ENCODE peak calls at places on chromosome 16, in eight cellular contexts. One of them, this sample, is unnamed.

GRCh38 chr16:27317738-27318398 is 4.1 kb downstream of the IL4R start:
- DNase-seq in HCT116: no peak
- DNase-seq in stomach: no peak
- DNase-seq in A549: no peak
- DNase-seq in ovary: no peak
- DNase-seq in sigmoid colon: peak; percentile 24
- DNase-seq in IMR-90: no peak
- DNase-seq in body of pancreas: no peak
- DNase-seq in this sample: no peak

GRCh38 chr16:50742521-50743150 is 750 bp downstream of the CYLD start:
- DNase-seq in HCT116: no peak
- DNase-seq in stomach: no peak
- DNase-seq in A549: no peak
- DNase-seq in ovary: peak; percentile 63
- DNase-seq in sigmoid colon: no peak
- DNase-seq in IMR-90: peak; percentile 43
- DNase-seq in body of pancreas: peak; percentile 41
- DNase-seq in this sample: no peak

GRCh38 chr16:28905229-28905754 is 19.7 kb downstream of the RABEP2 start:
- DNase-seq in HCT116: no peak
- DNase-seq in stomach: no peak
- DNase-seq in A549: no peak
- DNase-seq in ovary: no peak
- DNase-seq in sigmoid colon: no peak
- DNase-seq in IMR-90: no peak
- DNase-seq in body of pancreas: no peak
- DNase-seq in this sample: no peak

GRCh38 chr16:74468807-74469511 is 47.7 kb upstream of the CLEC18B start:
- DNase-seq in HCT116: no peak
- DNase-seq in stomach: no peak
- DNase-seq in A549: no peak
- DNase-seq in ovary: no peak
- DNase-seq in sigmoid colon: no peak
- DNase-seq in IMR-90: no peak
- DNase-seq in body of pancreas: no peak
- DNase-seq in this sample: peak; percentile 35

GRCh38 chr16:79754081-79754872 is 153.7 kb upstream of the MAF start:
- DNase-seq in HCT116: no peak
- DNase-seq in stomach: no peak
- DNase-seq in A549: no peak
- DNase-seq in ovary: no peak
- DNase-seq in sigmoid colon: no peak
- DNase-seq in IMR-90: no peak
- DNase-seq in body of pancreas: no peak
- DNase-seq in this sample: no peak

GRCh38 chr16:79601092-79601977 is 798 bp upstream of the MAF start:
- DNase-seq in HCT116: no peak
- DNase-seq in stomach: peak; percentile 72
- DNase-seq in A549: peak; percentile 19
- DNase-seq in ovary: peak; percentile 68
- DNase-seq in sigmoid colon: peak; percentile 83
- DNase-seq in IMR-90: no peak
- DNase-seq in body of pancreas: peak; percentile 52
- DNase-seq in this sample: peak; percentile 73

GRCh38 chr16:18788828-18789514 is 1.2 kb downstream of the RPS15A start:
- DNase-seq in HCT116: no peak
- DNase-seq in stomach: no peak
- DNase-seq in A549: no peak
- DNase-seq in ovary: no peak
- DNase-seq in sigmoid colon: no peak
- DNase-seq in IMR-90: no peak
- DNase-seq in body of pancreas: no peak
- DNase-seq in this sample: no peak

GRCh38 chr16:69747115-69747514 is 7.6 kb downstream of the NOB1 start:
- DNase-seq in HCT116: no peak
- DNase-seq in stomach: no peak
- DNase-seq in A549: no peak
- DNase-seq in ovary: no peak
- DNase-seq in sigmoid colon: no peak
- DNase-seq in IMR-90: no peak
- DNase-seq in body of pancreas: no peak
- DNase-seq in this sample: no peak

GRCh38 chr16:66107661-66108060 is 258.8 kb upstream of the CDH5 start:
- DNase-seq in HCT116: no peak
- DNase-seq in stomach: no peak
- DNase-seq in A549: no peak
- DNase-seq in ovary: no peak
- DNase-seq in sigmoid colon: no peak
- DNase-seq in IMR-90: peak; percentile 93
- DNase-seq in body of pancreas: no peak
- DNase-seq in this sample: no peak

GRCh38 chr16:24692854-24693253 is 36.6 kb upstream of the TNRC6A start:
- DNase-seq in HCT116: no peak
- DNase-seq in stomach: no peak
- DNase-seq in A549: no peak
- DNase-seq in ovary: no peak
- DNase-seq in sigmoid colon: no peak
- DNase-seq in IMR-90: no peak
- DNase-seq in body of pancreas: no peak
- DNase-seq in this sample: no peak

GRCh38 chr16:68366062-68366461 is 55.2 kb downstream of the PRMT7 start:
- DNase-seq in HCT116: no peak
- DNase-seq in stomach: no peak
- DNase-seq in A549: no peak
- DNase-seq in ovary: no peak
- DNase-seq in sigmoid colon: no peak
- DNase-seq in IMR-90: no peak
- DNase-seq in body of pancreas: no peak
- DNase-seq in this sample: no peak

GRCh38 chr16:50706250-50706649 is 12.8 kb downstream of the NOD2 start:
- DNase-seq in HCT116: no peak
- DNase-seq in stomach: no peak
- DNase-seq in A549: no peak
- DNase-seq in ovary: no peak
- DNase-seq in sigmoid colon: no peak
- DNase-seq in IMR-90: no peak
- DNase-seq in body of pancreas: no peak
- DNase-seq in this sample: no peak

GRCh38 chr16:71428883-71429282 is 13.0 kb downstream of the TLE7 start:
- DNase-seq in HCT116: no peak
- DNase-seq in stomach: no peak
- DNase-seq in A549: no peak
- DNase-seq in ovary: no peak
- DNase-seq in sigmoid colon: no peak
- DNase-seq in IMR-90: no peak
- DNase-seq in body of pancreas: no peak
- DNase-seq in this sample: no peak

GRCh38 chr16:17171250-17172143 is 299.3 kb downstream of the XYLT1 start:
- DNase-seq in HCT116: no peak
- DNase-seq in stomach: peak; percentile 43
- DNase-seq in A549: no peak
- DNase-seq in ovary: no peak
- DNase-seq in sigmoid colon: no peak
- DNase-seq in IMR-90: no peak
- DNase-seq in body of pancreas: peak; percentile 35
- DNase-seq in this sample: no peak

GRCh38 chr16:83433201-83433600 is 374.6 kb upstream of the HSBP1 start:
- DNase-seq in HCT116: no peak
- DNase-seq in stomach: no peak
- DNase-seq in A549: no peak
- DNase-seq in ovary: no peak
- DNase-seq in sigmoid colon: no peak
- DNase-seq in IMR-90: no peak
- DNase-seq in body of pancreas: no peak
- DNase-seq in this sample: no peak

GRCh38 chr16:79316004-79316458 is 284.5 kb downstream of the MAF start:
- DNase-seq in HCT116: no peak
- DNase-seq in stomach: no peak
- DNase-seq in A549: no peak
- DNase-seq in ovary: no peak
- DNase-seq in sigmoid colon: no peak
- DNase-seq in IMR-90: no peak
- DNase-seq in body of pancreas: no peak
- DNase-seq in this sample: no peak

GRCh38 chr16:78035012-78035411 is 12.7 kb downstream of the CLEC3A start:
- DNase-seq in HCT116: no peak
- DNase-seq in stomach: no peak
- DNase-seq in A549: no peak
- DNase-seq in ovary: no peak
- DNase-seq in sigmoid colon: no peak
- DNase-seq in IMR-90: no peak
- DNase-seq in body of pancreas: no peak
- DNase-seq in this sample: no peak

GRCh38 chr16:74035816-74036215 is 260.8 kb upstream of the PSMD7 start:
- DNase-seq in HCT116: peak; percentile 7
- DNase-seq in stomach: no peak
- DNase-seq in A549: peak; percentile 17
- DNase-seq in ovary: no peak
- DNase-seq in sigmoid colon: no peak
- DNase-seq in IMR-90: peak; percentile 2
- DNase-seq in body of pancreas: no peak
- DNase-seq in this sample: no peak

GRCh38 chr16:17018715-17019014 is 452.1 kb downstream of the XYLT1 start:
- DNase-seq in HCT116: no peak
- DNase-seq in stomach: no peak
- DNase-seq in A549: no peak
- DNase-seq in ovary: no peak
- DNase-seq in sigmoid colon: no peak
- DNase-seq in IMR-90: no peak
- DNase-seq in body of pancreas: no peak
- DNase-seq in this sample: no peak

GRCh38 chr16:49700928-49701685 is 154.8 kb downstream of the ZNF423 start:
- DNase-seq in HCT116: no peak
- DNase-seq in stomach: no peak
- DNase-seq in A549: no peak
- DNase-seq in ovary: no peak
- DNase-seq in sigmoid colon: no peak
- DNase-seq in IMR-90: no peak
- DNase-seq in body of pancreas: no peak
- DNase-seq in this sample: no peak
- H3K27ac ChIP-seq in HCT116: no peak overlapping the region
- H3K27ac ChIP-seq in stomach: peak overlapping the region; percentile 72
- H3K27ac ChIP-seq in A549: no peak overlapping the region
- H3K27ac ChIP-seq in ovary: peak overlapping the region; percentile 35
- H3K27ac ChIP-seq in sigmoid colon: peak overlapping the region; percentile 35
- H3K27ac ChIP-seq in IMR-90: no peak overlapping the region
- H3K27ac ChIP-seq in body of pancreas: no peak overlapping the region
- H3K27ac ChIP-seq in this sample: no peak overlapping the region

GRCh38 chr16:64717871-64718270 is 404.0 kb downstream of the CDH11 start:
- DNase-seq in HCT116: no peak
- DNase-seq in stomach: no peak
- DNase-seq in A549: no peak
- DNase-seq in ovary: no peak
- DNase-seq in sigmoid colon: no peak
- DNase-seq in IMR-90: no peak
- DNase-seq in body of pancreas: no peak
- DNase-seq in this sample: no peak
- TF ChIP-seq POLR2A in HCT116: no peak
- TF ChIP-seq POLR2A in stomach: no peak
- TF ChIP-seq POLR2A in A549: no peak
- TF ChIP-seq POLR2A in ovary: no peak
- TF ChIP-seq POLR2A in sigmoid colon: no peak
- TF ChIP-seq POLR2A in IMR-90: no peak
- TF ChIP-seq POLR2A in body of pancreas: no peak
- TF ChIP-seq POLR2A in this sample: no peak

GRCh38 chr16:58448890-58449289 is 51.1 kb upstream of the NDRG4 start:
- DNase-seq in HCT116: no peak
- DNase-seq in stomach: no peak
- DNase-seq in A549: no peak
- DNase-seq in ovary: no peak
- DNase-seq in sigmoid colon: no peak
- DNase-seq in IMR-90: no peak
- DNase-seq in body of pancreas: no peak
- DNase-seq in this sample: no peak
- H3K27ac ChIP-seq in HCT116: no peak overlapping the region
- H3K27ac ChIP-seq in stomach: no peak overlapping the region
- H3K27ac ChIP-seq in A549: no peak overlapping the region
- H3K27ac ChIP-seq in ovary: no peak overlapping the region
- H3K27ac ChIP-seq in sigmoid colon: no peak overlapping the region
- H3K27ac ChIP-seq in IMR-90: no peak overlapping the region
- H3K27ac ChIP-seq in body of pancreas: no peak overlapping the region
- H3K27ac ChIP-seq in this sample: no peak overlapping the region

DNA sequence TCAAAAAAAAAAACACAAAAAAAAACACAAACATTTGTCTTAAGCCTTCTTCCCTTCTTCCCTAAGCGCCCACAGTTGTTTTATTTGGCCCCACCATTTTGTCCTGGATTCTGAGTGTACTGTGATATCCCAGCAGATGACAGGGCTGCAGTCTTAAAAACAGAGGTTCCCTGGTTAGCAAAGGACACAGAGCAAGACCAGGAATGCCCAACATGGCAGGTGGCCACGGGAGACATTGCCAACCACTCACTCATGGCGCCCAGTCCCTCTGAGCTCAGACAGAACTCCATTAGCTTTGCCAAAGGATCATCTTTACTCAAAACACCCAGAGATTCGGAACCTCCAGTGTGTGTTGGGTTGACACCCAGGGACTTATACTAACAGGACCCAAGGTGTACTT is 249.3 kb downstream of the MRTFB start:
- DNase-seq in HCT116: no peak
- DNase-seq in stomach: no peak
- DNase-seq in A549: no peak
- DNase-seq in ovary: no peak
- DNase-seq in sigmoid colon: no peak
- DNase-seq in IMR-90: no peak
- DNase-seq in body of pancreas: no peak
- DNase-seq in this sample: no peak
- TF ChIP-seq POLR2A in HCT116: no peak
- TF ChIP-seq POLR2A in stomach: no peak
- TF ChIP-seq POLR2A in A549: no peak
- TF ChIP-seq POLR2A in ovary: no peak
- TF ChIP-seq POLR2A in sigmoid colon: no peak
- TF ChIP-seq POLR2A in IMR-90: no peak
- TF ChIP-seq POLR2A in body of pancreas: no peak
- TF ChIP-seq POLR2A in this sample: no peak

DNA sequence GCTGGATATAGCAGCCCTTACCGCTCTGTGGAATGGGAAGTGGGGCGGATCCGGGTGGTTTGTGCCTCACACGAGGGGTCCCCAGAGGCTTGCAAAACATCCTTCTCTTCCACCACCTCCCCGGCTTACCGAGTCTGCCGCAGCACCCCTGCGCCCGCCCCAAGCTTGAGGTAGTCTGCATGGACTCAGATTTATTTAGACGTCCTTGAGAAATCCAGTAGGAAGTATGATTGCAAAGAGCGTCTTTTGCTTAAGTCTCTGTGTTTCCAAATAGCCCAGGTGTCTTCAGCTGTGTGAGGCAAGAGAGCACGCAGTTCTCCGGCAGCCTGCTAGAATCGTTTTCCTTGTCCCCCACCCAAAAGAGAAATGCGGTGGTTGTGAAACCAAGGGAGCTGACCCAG is 2.4 kb downstream of the KIAA0513 start:
- DNase-seq in HCT116: no peak
- DNase-seq in stomach: no peak
- DNase-seq in A549: no peak
- DNase-seq in ovary: peak; percentile 46
- DNase-seq in sigmoid colon: peak; percentile 91
- DNase-seq in IMR-90: peak; percentile 16
- DNase-seq in body of pancreas: peak; percentile 31
- DNase-seq in this sample: peak; percentile 73
- H3K27ac ChIP-seq in HCT116: no peak overlapping the region
- H3K27ac ChIP-seq in stomach: peak overlapping the region; percentile 86
- H3K27ac ChIP-seq in A549: peak overlapping the region; percentile 26
- H3K27ac ChIP-seq in ovary: peak overlapping the region; percentile 64
- H3K27ac ChIP-seq in sigmoid colon: peak overlapping the region; percentile 92
- H3K27ac ChIP-seq in IMR-90: no peak overlapping the region
- H3K27ac ChIP-seq in body of pancreas: peak overlapping the region; percentile 87
- H3K27ac ChIP-seq in this sample: peak overlapping the region; percentile 87

This sample was measured in testis.